ENCODE peak calls at places on chromosomes 2 and 18, in eight cellular contexts. U is small intestine, D is lower lobe of right lung, G is endodermal cell, R is pancreas, K is astrocyte, B is MM.1S, Z is Peyer's patch. W is an unnamed sample. For H3K27me3 and H3K4me1, the result is how much of the 10 kb centered on the place peaks cover.

GRCh38 chr2:20525041-20526035 is 78.5 kb downstream of the RHOB start:
- DNase-seq in U (no peak), D (peak), G (peak), R (no peak), K (peak), B (no peak), Z (peak), W (peak)

GRCh38 chr2:143686585-143687164 is 557.5 kb downstream of the ARHGAP15 start:
- DNase-seq in U (peak), D (no peak), G (no peak), R (no peak), K (peak), B (peak), Z (no peak), W (no peak)

GRCh38 chr2:55364189-55365055 is 55.2 kb downstream of the CCDC88A start:
- DNase-seq in U (no peak), D (no peak), G (no peak), R (peak), K (peak), B (no peak), Z (no peak), W (no peak)

GRCh38 chr2:10357770-10358169 is 55.1 kb downstream of the HPCAL1 start:
- DNase-seq in U (no peak), D (no peak), G (no peak), R (no peak), K (no peak), B (no peak), Z (no peak), W (no peak)

GRCh38 chr2:39228413-39229209 is 15.2 kb downstream of the CDKL4 start:
- DNase-seq in U (peak), D (no peak), G (peak), R (no peak), K (no peak), B (no peak), Z (no peak), W (no peak)

GRCh38 chr2:2503864-2504418 is 172.9 kb upstream of the MYT1L start:
- DNase-seq in U (no peak), D (no peak), G (no peak), R (no peak), K (no peak), B (no peak), Z (no peak), W (no peak)

GRCh38 chr2:128233790-128234395 is 84.8 kb downstream of the HS6ST1 start:
- DNase-seq in U (no peak), D (no peak), G (no peak), R (no peak), K (no peak), B (no peak), Z (no peak), W (no peak)

GRCh38 chr2:166766220-166766619 is 122.1 kb upstream of the XIRP2 start:
- DNase-seq in U (no peak), D (no peak), G (peak), R (no peak), K (no peak), B (no peak), Z (no peak), W (no peak)

GRCh38 chr18:26565514-26565913 is 17.2 kb upstream of the KCTD1 start:
- DNase-seq in U (no peak), D (no peak), G (no peak), R (no peak), K (no peak), B (no peak), Z (no peak), W (no peak)

GRCh38 chr2:33583194-33583938 is 15.7 kb downstream of the FAM98A start:
- DNase-seq in U (peak), D (no peak), G (peak), R (no peak), K (peak), B (peak), Z (peak), W (peak)

GRCh38 chr2:131008967-131009366 is 84.3 kb downstream of the FAM168B start:
- DNase-seq in U (no peak), D (no peak), G (no peak), R (no peak), K (no peak), B (no peak), Z (no peak), W (no peak)
- H3K27me3 ChIP-seq in U (under half), D (under half), G (under half), R (under half), K (under half), B (under half), Z (under half), W (under half)

GRCh38 chr18:44986933-44987332 is 306.2 kb downstream of the SETBP1 start:
- DNase-seq in U (no peak), D (no peak), G (no peak), R (no peak), K (no peak), B (no peak), Z (no peak), W (no peak)
- H3K4me1 ChIP-seq in U (under half), D (under half), G (under half), R (under half), K (under half), B (under half), Z (under half), W (under half)

DNA sequence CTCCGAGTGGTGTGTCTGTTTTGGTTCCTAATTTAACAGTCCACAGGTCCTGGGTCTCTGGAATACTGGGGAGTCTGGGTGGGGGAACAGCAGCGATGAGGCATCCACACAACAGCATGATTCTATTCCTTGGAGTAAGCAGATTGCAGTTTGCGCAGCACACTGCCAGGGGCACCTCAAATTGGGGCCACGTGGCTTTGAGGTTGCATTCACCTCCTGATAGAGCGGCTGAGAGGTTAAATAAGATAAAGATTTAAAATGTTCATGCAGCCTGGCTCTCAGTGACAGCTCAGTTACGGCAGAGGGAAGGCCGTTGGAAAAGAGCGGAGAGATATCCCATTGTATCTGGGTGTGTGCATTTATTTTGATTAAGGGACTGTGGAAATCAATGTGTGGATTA is 202.3 kb downstream of the ASB1 start:
- DNase-seq in U (no peak), D (no peak), G (no peak), R (no peak), K (no peak), B (no peak), Z (no peak), W (no peak)
- H3K27me3 ChIP-seq in U (under half), D (under half), G (under half), R (under half), K (under half), B (under half), Z (under half), W (under half)

DNA sequence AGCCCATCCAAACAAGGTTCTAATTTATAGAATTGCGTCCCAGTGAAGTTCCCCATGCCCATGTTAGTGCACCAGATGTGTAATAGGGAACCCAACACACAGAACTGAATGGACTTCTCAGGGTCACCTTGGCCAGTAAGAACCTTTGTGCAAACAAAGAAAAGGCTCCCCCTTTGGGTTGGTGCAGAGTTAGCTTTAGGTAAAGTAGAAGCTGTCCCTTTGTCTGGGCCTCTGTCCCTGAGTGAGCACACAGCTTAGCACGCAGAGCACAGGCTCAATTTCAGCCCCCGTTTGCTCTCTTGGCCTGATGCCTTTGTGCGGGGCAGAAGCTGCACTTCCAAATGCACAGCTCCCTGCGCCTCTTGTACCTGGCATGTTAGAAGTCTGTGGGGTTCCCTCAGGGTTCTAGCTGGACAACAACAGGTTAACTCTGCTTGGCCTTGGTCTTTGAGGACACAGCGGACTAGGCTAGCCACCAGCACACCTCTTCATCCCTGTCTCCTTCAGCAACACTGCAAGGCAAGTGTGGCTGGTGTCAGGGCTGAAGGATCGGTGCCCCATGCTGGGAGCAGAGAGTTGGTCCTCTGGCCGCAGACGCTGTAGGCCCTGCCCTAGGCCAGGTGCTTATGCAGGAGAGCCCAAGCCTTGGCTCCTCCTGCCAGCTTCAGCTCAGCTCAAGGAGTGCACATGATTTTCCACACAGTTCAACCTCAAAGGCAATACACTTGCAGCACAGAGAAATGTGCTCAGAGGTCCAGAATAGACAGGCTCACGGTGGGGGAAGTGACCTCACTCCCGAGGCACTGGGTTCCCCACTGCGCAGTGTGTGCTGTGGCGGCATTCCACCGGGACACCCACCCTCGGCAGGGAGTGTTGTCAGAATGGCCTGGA is 73.3 kb upstream of the FOSL2 start:
- DNase-seq in U (no peak), D (no peak), G (peak), R (no peak), K (peak), B (no peak), Z (no peak), W (no peak)
- H3K4me1 ChIP-seq in U (under half), D (under half), G (under half), R (under half), K (under half), B (under half), Z (under half), W (under half)

DNA sequence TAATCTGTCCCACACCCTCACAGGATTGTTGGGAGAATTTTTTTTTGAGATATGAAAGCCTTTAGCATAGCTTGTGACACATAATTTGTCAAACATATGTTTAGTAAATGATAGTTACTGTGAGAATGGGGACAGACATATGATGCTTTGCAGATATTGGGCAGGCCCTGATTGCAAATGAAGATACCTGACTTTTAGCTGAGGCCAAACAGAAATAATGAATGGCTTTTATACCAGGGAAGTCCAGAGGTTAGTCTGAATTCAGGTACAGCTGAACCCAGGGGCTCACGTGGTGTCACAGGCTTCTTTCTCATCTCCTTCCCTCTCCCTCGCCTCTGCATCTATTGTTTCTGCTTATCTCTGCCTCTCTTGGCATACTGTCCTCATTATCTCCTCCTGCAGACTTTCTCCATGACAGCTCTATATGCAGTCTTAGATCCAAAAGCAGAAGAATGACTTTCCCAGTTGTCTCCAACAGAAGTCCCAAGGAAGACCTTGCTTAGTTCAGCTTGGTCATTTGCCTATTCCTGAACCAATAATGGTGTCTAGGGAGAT is 4.9 kb upstream of the WNT10A start:
- DNase-seq in U (no peak), D (no peak), G (no peak), R (no peak), K (no peak), B (no peak), Z (no peak), W (no peak)
- H3K27me3 ChIP-seq in U (under half), D (half or more), G (half or more), R (under half), K (half or more), B (under half), Z (under half), W (under half)

DNA sequence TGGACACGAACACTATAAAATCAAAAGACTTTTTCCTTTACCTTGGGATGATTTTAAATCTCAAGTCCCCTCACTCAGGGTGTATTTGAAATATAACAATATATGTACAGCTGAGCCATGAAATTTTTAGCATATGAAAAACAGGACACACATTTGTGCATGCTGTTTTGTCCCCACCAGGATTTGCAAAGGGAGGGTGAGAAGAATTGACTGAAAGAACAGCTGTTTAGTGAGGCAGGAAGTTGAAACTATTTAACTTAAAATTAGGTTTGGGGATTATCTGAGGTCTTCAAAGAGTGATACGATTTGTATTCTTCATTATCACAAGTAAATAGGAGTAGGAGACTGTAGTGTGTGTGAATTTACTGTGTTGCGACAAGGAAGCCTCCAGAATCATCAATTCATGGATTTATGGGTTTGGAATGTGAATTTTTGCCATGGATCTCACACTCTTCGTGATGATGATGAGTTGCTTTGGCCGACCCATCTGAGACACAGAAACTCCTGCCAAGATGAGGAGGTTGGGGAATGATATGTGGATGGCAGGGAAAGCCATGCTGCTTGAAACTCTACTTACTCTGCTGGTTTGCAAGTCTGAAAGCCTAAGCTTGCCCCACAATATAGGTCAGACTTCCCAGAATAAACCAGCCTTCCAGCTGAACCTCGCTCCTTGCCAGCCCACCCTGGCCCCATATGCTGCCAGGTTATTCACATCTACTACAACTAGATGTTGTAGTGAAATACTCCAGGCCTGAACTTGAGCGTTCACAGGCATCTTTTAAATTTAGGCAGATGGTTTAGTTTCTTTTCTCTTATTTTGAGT is 31.0 kb upstream of the SPATS2L start:
- DNase-seq in U (no peak), D (no peak), G (no peak), R (no peak), K (no peak), B (no peak), Z (no peak), W (no peak)
- H3K4me1 ChIP-seq in U (under half), D (under half), G (under half), R (under half), K (under half), B (under half), Z (under half), W (under half)

GRCh38 chr18:22177496-22177866 is 8.1 kb downstream of the GATA6 start:
- DNase-seq in U (no peak), D (no peak), G (peak), R (no peak), K (no peak), B (no peak), Z (no peak), W (no peak)

GRCh38 chr18:22179631-22180030 is 10.2 kb downstream of the GATA6 start:
- DNase-seq in U (no peak), D (no peak), G (no peak), R (no peak), K (no peak), B (no peak), Z (no peak), W (no peak)

GRCh38 chr18:22176622-22177495 is 7.5 kb downstream of the GATA6 start:
- DNase-seq in U (peak), D (peak), G (peak), R (no peak), K (no peak), B (no peak), Z (no peak), W (no peak)

GRCh38 chr18:22180722-22181121 is 11.3 kb downstream of the GATA6 start:
- DNase-seq in U (no peak), D (no peak), G (peak), R (no peak), K (no peak), B (no peak), Z (no peak), W (no peak)

DNA sequence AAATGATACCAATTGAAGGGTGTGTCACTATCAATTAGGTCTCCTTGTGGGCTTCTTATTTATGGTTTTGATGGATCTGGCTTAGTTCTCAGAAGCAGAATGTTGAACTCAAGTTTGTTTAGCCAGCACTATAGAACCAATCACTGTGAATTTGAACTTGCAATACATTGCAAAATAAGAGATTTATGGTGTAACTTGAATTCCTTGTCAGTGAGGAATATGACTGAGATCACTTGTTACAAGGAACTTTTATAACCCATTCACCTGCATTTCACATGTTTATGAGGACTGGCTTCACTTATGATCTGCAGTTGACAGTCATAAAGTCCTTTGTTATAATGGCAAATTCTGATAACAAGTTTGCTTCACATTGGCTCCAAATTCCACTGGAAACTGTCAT is 9.8 kb downstream of the GATA6 start:
- DNase-seq in U (peak), D (no peak), G (peak), R (no peak), K (no peak), B (no peak), Z (no peak), W (no peak)
- H3K27me3 ChIP-seq in U (under half), D (under half), G (under half), R (under half), K (under half), B (under half), Z (under half), W (under half)

DNA sequence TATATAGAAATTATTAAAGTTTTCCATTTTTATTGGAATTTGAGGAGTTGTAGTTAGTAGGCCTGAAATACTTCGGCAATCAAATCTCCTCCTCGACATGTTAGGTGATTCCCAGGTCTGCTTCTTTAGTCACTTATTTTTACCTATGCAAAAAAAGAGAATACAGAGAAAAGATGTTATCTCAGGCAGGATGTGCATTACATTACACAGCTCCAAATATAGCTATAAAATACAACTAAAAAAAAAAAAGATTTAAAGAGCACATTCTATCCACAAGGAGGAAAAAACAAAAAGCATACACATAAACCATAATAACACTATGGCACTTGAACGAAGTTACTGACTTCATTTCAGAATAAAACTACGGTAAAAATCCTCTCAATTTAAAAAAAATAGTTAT is 8.1 kb downstream of the STK17B start:
- DNase-seq in U (no peak), D (no peak), G (no peak), R (no peak), K (no peak), B (no peak), Z (no peak), W (no peak)
- H3K4me1 ChIP-seq in U (under half), D (under half), G (under half), R (under half), K (under half), B (half or more), Z (under half), W (under half)

GRCh38 chr2:219049282-219049681 is 8.0 kb upstream of the CFAP65 start:
- DNase-seq in U (peak), D (no peak), G (no peak), R (no peak), K (no peak), B (no peak), Z (no peak), W (no peak)
- H3K27me3 ChIP-seq in U (under half), D (under half), G (half or more), R (under half), K (under half), B (half or more), Z (under half), W (under half)

DNA sequence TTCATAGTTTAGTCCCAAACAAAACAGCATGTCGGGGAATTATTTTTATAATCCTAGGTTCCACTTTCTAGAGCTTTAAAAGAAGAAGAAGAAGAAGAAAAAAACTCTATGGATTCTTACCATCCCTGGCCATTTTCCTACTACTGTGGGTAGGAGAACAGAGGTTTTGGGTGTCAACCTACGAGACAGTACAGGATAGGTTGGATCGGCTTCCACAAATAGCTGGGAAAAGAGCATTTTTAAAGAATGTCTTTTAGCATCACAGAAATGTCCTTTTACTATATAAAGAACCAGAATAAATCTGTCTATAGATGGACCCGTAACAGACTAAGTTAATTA is 65.2 kb downstream of the RBMS1 start:
- DNase-seq in U (no peak), D (no peak), G (no peak), R (no peak), K (no peak), B (no peak), Z (no peak), W (no peak)
- H3K4me1 ChIP-seq in U (under half), D (under half), G (under half), R (under half), K (under half), B (under half), Z (under half), W (under half)